ENCODE peak calls at places on chromosomes 11 and 22, in four cellular contexts. W is nephron progenitor cell, M is PC-3, J is IMR-90. X is an unnamed sample.

GRCh38 chr22:23862103-23862502 is 4.4 kb downstream of the SLC2A11 start:
- DNase-seq in J (peak), W (peak), M (peak), X (peak)

GRCh38 chr22:30396871-30397655 is at the start of gene SEC14L2:
- DNase-seq in J (peak), M (peak), W (peak), X (peak)

GRCh38 chr11:87529486-87529885 is 491.8 kb downstream of the TMEM135 start:
- DNase-seq in M (no peak), J (no peak), W (no peak), X (no peak)

GRCh38 chr11:74642912-74643311 is 50.5 kb downstream of the POLD3 start:
- DNase-seq in J (no peak), M (no peak), W (no peak), X (no peak)

GRCh38 chr22:30324008-30324730 is 2.6 kb downstream of the TBC1D10A start:
- DNase-seq in J (peak), W (no peak), M (no peak), X (no peak)

GRCh38 chr22:23104109-23104971 is 34.0 kb downstream of the GNAZ start:
- DNase-seq in J (no peak), M (no peak), W (no peak), X (no peak)

GRCh38 chr11:76849376-76849775 is 11.3 kb upstream of the ACER3 start:
- DNase-seq in J (no peak), W (no peak), M (no peak), X (no peak)

GRCh38 chr22:40363059-40363458 is 7.3 kb upstream of the SGSM3 start:
- DNase-seq in M (no peak), J (peak), W (no peak), X (no peak)

GRCh38 chr11:66915046-66915832 is 42.9 kb downstream of the PC start:
- DNase-seq in W (no peak), M (no peak), J (no peak), X (no peak)

GRCh38 chr11:28838741-28839140 is 730.6 kb downstream of the METTL15 start:
- DNase-seq in W (no peak), J (peak), M (no peak), X (no peak)

DNA sequence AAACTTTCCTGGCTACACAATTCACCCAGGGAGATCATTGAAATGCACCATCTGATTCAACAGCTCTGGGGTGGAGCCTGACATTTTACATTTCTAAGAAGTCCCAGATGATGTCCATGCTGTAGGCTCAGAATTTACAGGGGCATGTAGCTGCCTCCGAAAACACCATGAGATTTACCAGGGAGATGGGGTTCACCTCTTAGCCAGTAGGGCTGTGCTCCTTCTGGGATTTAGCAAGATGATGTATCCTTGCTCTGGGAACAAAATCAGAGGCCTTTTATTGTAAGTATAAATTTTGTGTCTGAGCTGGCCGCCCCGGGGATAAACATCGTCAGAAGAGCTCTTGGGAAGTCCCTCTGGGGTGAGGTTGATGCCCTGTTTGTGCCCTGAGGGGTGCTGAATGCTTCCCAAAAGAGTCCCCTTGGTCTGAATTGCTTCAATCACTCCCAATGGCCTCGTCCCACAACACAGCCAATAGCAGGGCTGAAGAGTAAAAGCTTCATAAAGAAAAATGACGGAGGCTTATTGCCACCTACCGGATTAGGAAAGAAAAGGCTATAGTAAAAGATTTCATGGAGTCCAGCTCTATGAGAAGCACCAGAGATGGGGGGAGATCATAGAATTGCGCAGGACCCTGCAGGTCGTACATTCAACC is 33.4 kb upstream of the API5 start:
- DNase-seq in M (peak), J (peak), W (no peak), X (peak)
- TF ChIP-seq CTCF in M (peak), J (peak), W (peak), X (peak)

GRCh38 chr11:1570001-1570453 is 2.0 kb downstream of the DUSP8 start:
- DNase-seq in M (no peak), J (no peak), W (no peak), X (no peak)
- TF ChIP-seq CTCF in M (no peak), J (no peak), W (no peak), X (no peak)

GRCh38 chr11:131588057-131588456 is 217.6 kb downstream of the NTM start:
- DNase-seq in J (no peak), M (no peak), W (no peak), X (no peak)

GRCh38 chr11:131583823-131584222 is 213.4 kb downstream of the NTM start:
- DNase-seq in W (no peak), M (no peak), J (no peak), X (no peak)

GRCh38 chr11:131582021-131582531 is 211.7 kb downstream of the NTM start:
- DNase-seq in M (no peak), J (no peak), W (no peak), X (no peak)

GRCh38 chr11:131581006-131581405 is 210.6 kb downstream of the NTM start:
- DNase-seq in M (no peak), W (no peak), J (no peak), X (no peak)

DNA sequence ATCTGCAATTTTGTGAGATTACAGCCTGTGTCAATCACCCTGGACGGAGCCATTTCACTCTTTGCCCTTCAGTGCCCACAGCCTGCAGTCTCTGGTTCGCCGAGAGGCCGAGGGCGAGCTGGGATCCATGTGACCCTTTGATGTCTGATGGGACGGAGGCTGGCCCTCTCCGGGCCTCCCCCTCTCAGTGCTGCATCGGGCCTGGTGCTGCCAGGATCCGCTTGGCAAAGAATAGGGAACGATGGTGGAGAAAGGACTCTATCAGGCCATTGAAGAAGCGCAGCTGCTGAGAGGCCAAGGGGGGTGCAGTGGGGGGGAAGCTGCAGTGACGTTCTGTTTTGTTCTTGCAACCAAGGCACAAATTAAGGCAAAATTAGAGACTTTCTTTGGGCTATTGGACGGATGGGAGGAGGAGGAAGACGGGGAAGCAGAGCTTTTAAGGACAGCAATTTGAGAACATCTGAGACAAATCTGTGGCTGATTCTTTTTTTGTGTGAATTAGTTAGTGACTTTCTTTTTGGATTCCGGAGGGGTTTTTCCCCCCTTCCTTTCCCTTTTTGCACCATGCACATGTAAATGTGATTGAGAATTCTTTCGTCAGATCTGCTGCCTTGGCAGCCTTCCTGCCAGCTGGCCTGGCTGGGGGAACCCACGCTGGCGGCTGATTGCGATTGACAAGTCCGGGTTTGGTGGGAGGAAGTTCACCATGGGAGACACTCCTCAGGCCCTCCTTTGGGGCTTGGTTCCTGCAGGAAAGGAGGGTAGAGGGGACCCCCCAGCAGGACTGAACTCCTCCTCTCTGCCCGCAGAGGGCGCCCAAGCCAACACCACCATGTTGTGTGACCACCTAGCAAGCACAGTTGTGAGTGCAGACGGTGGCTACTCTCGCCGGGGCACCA is 214.5 kb downstream of the NTM start:
- DNase-seq in W (peak), M (no peak), J (no peak), X (peak)
- TF ChIP-seq CTCF in W (peak), M (peak), J (peak), X (no peak)

GRCh38 chr11:84962018-84962417 is 665.1 kb downstream of the DLG2 start:
- DNase-seq in W (no peak), J (no peak), M (no peak), X (no peak)
- TF ChIP-seq CTCF in W (no peak), J (no peak), M (no peak), X (no peak)

GRCh38 chr22:31752096-31752847 is 1.5 kb upstream of the DEPDC5 start:
- DNase-seq in M (no peak), J (no peak), W (no peak), X (no peak)
- TF ChIP-seq CTCF in M (no peak), J (no peak), W (no peak), X (no peak)